ENCODE peak calls at places on chromosomes 13 and 19, in four cellular contexts. H is keratinocyte, K is A549, S is left ventricle myocardium inferior. Z is an unnamed sample.

GRCh38 chr19:15298847-15299567 is 33.3 kb downstream of the BRD4 start:
- DNase-seq in S (no peak), H (no peak), K (no peak), Z (no peak)

GRCh38 chr19:11534538-11534937 is 4.1 kb upstream of the CNN1 start:
- DNase-seq in K (no peak), H (no peak), S (no peak), Z (no peak)

GRCh38 chr19:8352134-8352827 is 9.2 kb upstream of the KANK3 start:
- DNase-seq in K (no peak), H (no peak), S (no peak), Z (no peak)

GRCh38 chr13:97302611-97303010 is 80.5 kb downstream of the MBNL2 start:
- DNase-seq in K (no peak), H (no peak), S (no peak), Z (no peak)

GRCh38 chr13:21063031-21063430 is 1.6 kb upstream of the LATS2 start:
- DNase-seq in H (no peak), S (no peak), K (no peak), Z (no peak)

GRCh38 chr19:27740396-27740795 is 1472.6 kb downstream of the UQCRFS1 start:
- DNase-seq in K (no peak), H (no peak), S (no peak), Z (no peak)

GRCh38 chr19:30690935-30691505 is 318.8 kb downstream of the ZNF536 start:
- DNase-seq in S (no peak), H (no peak), K (no peak), Z (no peak)

GRCh38 chr13:93554514-93554913 is 327.9 kb downstream of the GPC6 start:
- DNase-seq in S (no peak), K (no peak), H (no peak), Z (no peak)

GRCh38 chr13:83449666-83450395 is 432.4 kb downstream of the SLITRK1 start:
- DNase-seq in S (no peak), H (peak; percentile 35), K (peak; percentile 1), Z (no peak)

GRCh38 chr19:47729468-47729798 is 15.9 kb upstream of the NOP53 start:
- DNase-seq in H (no peak), S (peak; percentile 64), K (peak; percentile 92), Z (no peak)

GRCh38 chr19:33758541-33759013 is 38.1 kb upstream of the KCTD15 start:
- DNase-seq in S (no peak), H (no peak), K (no peak), Z (no peak)

GRCh38 chr13:80341771-80342271 is 895 bp upstream of the SPRY2 start:
- DNase-seq in S (peak; percentile 66), K (no peak), H (no peak), Z (peak; percentile 44)

GRCh38 chr19:4014541-4015491 is 7.3 kb downstream of the PIAS4 start:
- DNase-seq in H (no peak), S (peak; percentile 64), K (no peak), Z (peak; percentile 33)

GRCh38 chr13:44188257-44188656 is 185.4 kb upstream of the SERP2 start:
- DNase-seq in H (peak; percentile 94), K (peak; percentile 26), S (no peak), Z (no peak)

GRCh38 chr19:1106841-1107654 is 3.3 kb downstream of the GPX4 start:
- DNase-seq in K (no peak), H (no peak), S (no peak), Z (no peak)

GRCh38 chr19:18895828-18896341 is at the start of gene CERS1:
- DNase-seq in K (peak; percentile 21), S (no peak), H (no peak), Z (no peak)

GRCh38 chr19:3625996-3626472 is 556 bp downstream of the CACTIN start:
- DNase-seq in K (no peak), S (no peak), H (no peak), Z (no peak)

GRCh38 chr19:30273184-30273583 is 99.0 kb upstream of the ZNF536 start:
- DNase-seq in H (no peak), K (no peak), S (no peak), Z (no peak)

GRCh38 chr13:36865265-36865664 is 46.2 kb downstream of the RFXAP start:
- DNase-seq in K (no peak), S (no peak), H (no peak), Z (no peak)

GRCh38 chr19:40719414-40719894 is 2.5 kb downstream of the ITPKC start:
- DNase-seq in H (no peak), S (no peak), K (no peak), Z (no peak)

GRCh38 chr13:80251403-80251802 is 89.5 kb downstream of the SPRY2 start:
- DNase-seq in K (no peak), H (no peak), S (no peak), Z (no peak)

GRCh38 chr19:37012093-37012745 is 66.0 kb upstream of the ZNF420 start:
- DNase-seq in S (no peak), H (no peak), K (no peak), Z (peak; percentile 82)
- H3K9me3 ChIP-seq in S (peaks cover 85% of the 10 kb centered on the region), H (peaks cover 28% of the 10 kb centered on the region), K (peaks cover 98% of the 10 kb centered on the region), Z (no peaks in the 10 kb centered on the region)

GRCh38 chr19:14168259-14168972 is 32.0 kb upstream of the ASF1B start:
- DNase-seq in S (no peak), H (no peak), K (no peak), Z (no peak)
- TF ChIP-seq CTCF in S (no peak), H (no peak), K (no peak), Z (no peak)

GRCh38 chr19:49645592-49645991 is 3.6 kb downstream of the SCAF1 start:
- DNase-seq in S (no peak), H (no peak), K (no peak), Z (no peak)
- H3K9me3 ChIP-seq in S (no peaks in the 10 kb centered on the region), H (no peaks in the 10 kb centered on the region), K (no peaks in the 10 kb centered on the region), Z (no peaks in the 10 kb centered on the region)

DNA sequence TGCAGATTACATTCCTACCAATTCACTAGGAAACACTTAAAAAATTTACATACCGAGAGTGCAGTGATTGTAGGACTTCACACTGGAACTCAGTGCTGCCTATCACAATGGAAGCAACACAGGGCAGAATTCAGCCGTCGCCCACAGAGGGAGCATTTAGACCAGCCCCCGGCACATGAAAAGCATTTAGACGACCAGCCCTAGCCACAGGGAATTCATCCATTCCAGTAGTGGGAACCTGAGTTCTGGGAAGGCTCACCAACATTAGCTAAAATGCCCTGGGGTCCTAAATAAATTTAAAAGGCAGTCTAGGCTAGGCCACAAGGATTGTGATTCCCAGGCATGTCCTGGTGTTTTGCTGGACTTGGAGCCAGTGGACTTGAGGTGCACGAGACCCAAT is 155.2 kb downstream of the LIG4 start:
- DNase-seq in K (no peak), S (no peak), H (no peak), Z (no peak)
- TF ChIP-seq CTCF in K (no peak), S (no peak), H (no peak), Z (no peak)

GRCh38 chr19:58262922-58263296 is 15.8 kb upstream of the ZNF8 start:
- DNase-seq in H (no peak), S (no peak), K (no peak), Z (no peak)
- H3K9me3 ChIP-seq in H (peaks cover 76% of the 10 kb centered on the region), S (peaks cover 100% of the 10 kb centered on the region), K (peaks cover 100% of the 10 kb centered on the region), Z (peaks cover 9% of the 10 kb centered on the region)

GRCh38 chr13:102726430-102726829 is 31.6 kb upstream of the METTL21C start:
- DNase-seq in S (no peak), K (no peak), H (no peak), Z (no peak)
- TF ChIP-seq CTCF in S (no peak), K (no peak), H (no peak), Z (no peak)

GRCh38 chr19:57583521-57584416 is at the start of gene ZIK1:
- DNase-seq in K (no peak), H (no peak), S (peak; percentile 92), Z (peak; percentile 97)
- H3K9me3 ChIP-seq in K (peaks cover 92% of the 10 kb centered on the region), H (peaks cover 12% of the 10 kb centered on the region), S (peaks cover 35% of the 10 kb centered on the region), Z (no peaks in the 10 kb centered on the region)